ENCODE peak calls at places on chromosome 1, in four cellular contexts. H is testis, S is spleen, Q is adrenal gland. K is an unnamed sample.
A peak's percentile ranks its signal among the peaks of the same experiment; 100 is the strongest.

GRCh38 chr1:206672844-206673758 is 11.6 kb upstream of the MAPKAPK2 start:
- DNase-seq in H (no peak), S (no peak), Q (no peak), K (peak; percentile 72)

GRCh38 chr1:890661-891060 is 33.1 kb upstream of the SAMD11 start:
- DNase-seq in H (no peak), S (no peak), Q (no peak), K (no peak)

GRCh38 chr1:108816049-108816882 is 40.6 kb downstream of the AKNAD1 start:
- DNase-seq in H (peak; percentile 68), S (no peak), Q (peak; percentile 85), K (peak; percentile 84)

GRCh38 chr1:45846931-45847330 is 43.5 kb downstream of the MAST2 start:
- DNase-seq in H (no peak), S (no peak), Q (no peak), K (no peak)

GRCh38 chr1:24643362-24644346 is 552 bp downstream of the SRRM1 start:
- DNase-seq in H (no peak), S (peak; percentile 94), Q (peak; percentile 43), K (peak; percentile 78)

GRCh38 chr1:155320661-155321576 is at the start of gene RUSC1:
- DNase-seq in H (peak; percentile 72), S (peak; percentile 93), Q (peak; percentile 87), K (peak; percentile 91)

GRCh38 chr1:246677842-246678241 is 46.4 kb upstream of the SCCPDH start:
- DNase-seq in H (no peak), S (no peak), Q (no peak), K (no peak)

GRCh38 chr1:12501661-12502060 is 116.3 kb downstream of the DHRS3 start:
- DNase-seq in H (no peak), S (no peak), Q (peak; percentile 56), K (no peak)

GRCh38 chr1:229885568-229886495 is 181.2 kb upstream of the GALNT2 start:
- DNase-seq in H (no peak), S (no peak), Q (no peak), K (no peak)

GRCh38 chr1:156675271-156675708 is 1.9 kb downstream of the NES start:
- DNase-seq in H (no peak), S (no peak), Q (no peak), K (no peak)

GRCh38 chr1:43703836-43704235 is 3.5 kb upstream of the ST3GAL3 start:
- DNase-seq in H (no peak), S (no peak), Q (no peak), K (no peak)

GRCh38 chr1:224544276-224544675 is 71.8 kb upstream of the CNIH3 start:
- DNase-seq in H (no peak), S (no peak), Q (no peak), K (no peak)

GRCh38 chr1:40652452-40652851 is 13.0 kb downstream of the RIMS3 start:
- DNase-seq in H (no peak), S (peak; percentile 10), Q (no peak), K (no peak)

GRCh38 chr1:48784301-48784700 is 7.6 kb upstream of the BEND5 start:
- DNase-seq in H (no peak), S (no peak), Q (no peak), K (no peak)

GRCh38 chr1:98025858-98026257 is 105.0 kb upstream of the DPYD start:
- DNase-seq in H (no peak), S (no peak), Q (no peak), K (no peak)

GRCh38 chr1:98030976-98031375 is 110.1 kb upstream of the DPYD start:
- DNase-seq in H (no peak), S (no peak), Q (no peak), K (no peak)

GRCh38 chr1:98030483-98030882 is 109.6 kb upstream of the DPYD start:
- DNase-seq in H (no peak), S (no peak), Q (no peak), K (no peak)

GRCh38 chr1:98028800-98029199 is 108.0 kb upstream of the DPYD start:
- DNase-seq in H (no peak), S (no peak), Q (no peak), K (no peak)

GRCh38 chr1:98027044-98027443 is 106.2 kb upstream of the DPYD start:
- DNase-seq in H (no peak), S (no peak), Q (no peak), K (no peak)
- H3K4me3 ChIP-seq in H (no peak overlapping the region), S (no peak overlapping the region), Q (no peak overlapping the region), K (no peak overlapping the region)

DNA sequence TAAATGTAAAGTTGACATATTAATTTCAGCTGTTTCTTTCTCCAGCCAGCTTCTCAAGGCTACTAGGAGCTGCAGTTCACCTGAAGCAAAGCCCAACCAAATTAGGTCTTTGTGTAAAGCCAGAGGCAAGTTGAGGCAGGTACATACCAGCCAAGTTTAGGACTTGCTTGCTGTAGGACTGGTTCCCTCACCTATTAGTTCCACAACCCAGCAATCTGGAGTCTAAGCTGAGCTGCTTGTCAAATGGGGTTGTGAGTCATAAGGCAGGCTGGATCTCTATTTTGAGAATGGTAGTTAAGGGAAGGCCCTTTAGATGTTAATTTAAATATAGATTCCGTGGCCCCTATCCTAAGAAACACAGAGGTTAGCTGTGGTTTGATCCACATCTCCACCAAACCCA is 7.6 kb upstream of the FLG2 start:
- DNase-seq in H (no peak), S (no peak), Q (no peak), K (no peak)
- H3K9me3 ChIP-seq in H (no peaks in the 10 kb centered on the region), S (peaks cover 15% of the 10 kb centered on the region), Q (no peaks in the 10 kb centered on the region), K (no peaks in the 10 kb centered on the region)

GRCh38 chr1:205285391-205286101 is 36.0 kb downstream of the NUAK2 start:
- DNase-seq in H (peak; percentile 25), S (peak; percentile 86), Q (no peak), K (no peak)
- H3K4me1 ChIP-seq in H (peaks cover 21% of the 10 kb centered on the region), S (peaks cover 71% of the 10 kb centered on the region), Q (peaks cover 42% of the 10 kb centered on the region), K (no peaks in the 10 kb centered on the region)

GRCh38 chr1:237043846-237044636 is 2.1 kb downstream of the RYR2 start:
- DNase-seq in H (no peak), S (no peak), Q (no peak), K (no peak)

GRCh38 chr1:237041795-237042466 is at the start of gene RYR2:
- DNase-seq in H (peak; percentile 64), S (no peak), Q (no peak), K (peak; percentile 51)

GRCh38 chr1:237042892-237043576 is 1.1 kb downstream of the RYR2 start:
- DNase-seq in H (no peak), S (no peak), Q (no peak), K (peak; percentile 53)

GRCh38 chr1:237041461-237041794 is 556 bp upstream of the RYR2 start:
- DNase-seq in H (no peak), S (no peak), Q (no peak), K (no peak)

GRCh38 chr1:237042467-237042891 is 495 bp downstream of the RYR2 start:
- DNase-seq in H (no peak), S (no peak), Q (no peak), K (peak; percentile 77)
- H3K4me3 ChIP-seq in H (peak overlapping the region; percentile 44), S (peak overlapping the region; percentile 65), Q (no peak overlapping the region), K (peak overlapping the region; percentile 68)